ENCODE peak calls at places on chromosomes 6 and 20, in nine cellular contexts. M, P, F, N, C, W, A, L and R are unnamed samples.
A peak's percentile ranks its signal among the peaks of the same experiment; 100 is the strongest.

GRCh38 chr6:145015739-145016558 is 719.4 kb downstream of the EPM2A start:
- DNase-seq in A (peak; percentile 89), F (no peak), P (peak; percentile 74), W (no peak), C (no peak), M (no peak), L (peak; percentile 88), N (no peak), R (no peak)

GRCh38 chr6:169046483-169047192 is 207.0 kb downstream of the THBS2 start:
- DNase-seq in M (no peak), L (peak; percentile 53), F (no peak), P (peak; percentile 18), A (peak; percentile 50), C (no peak), N (no peak), W (no peak), R (no peak)

GRCh38 chr20:15673206-15673605 is 900.0 kb downstream of the KIF16B start:
- DNase-seq in L (peak; percentile 82), W (no peak), P (peak; percentile 54), N (no peak), M (no peak), F (no peak), A (peak; percentile 57), C (no peak), R (no peak)

GRCh38 chr6:119608994-119609393 is 259.4 kb upstream of the MAN1A1 start:
- DNase-seq in P (no peak), F (no peak), C (no peak), A (no peak), W (no peak), N (no peak), L (no peak), M (no peak), R (no peak)

GRCh38 chr6:150252714-150253444 is 110.0 kb downstream of the PPP1R14C start:
- DNase-seq in F (no peak), P (no peak), W (no peak), A (peak; percentile 54), M (no peak), C (no peak), N (peak; percentile 32), L (peak; percentile 56), R (no peak)

GRCh38 chr6:133254552-133255228 is 13.5 kb downstream of the EYA4 start:
- DNase-seq in M (no peak), N (no peak), A (no peak), W (no peak), F (no peak), L (no peak), P (no peak), C (no peak), R (no peak)

GRCh38 chr20:14453259-14453658 is 115.8 kb upstream of the FLRT3 start:
- DNase-seq in N (no peak), L (no peak), C (no peak), A (peak; percentile 9), W (no peak), F (no peak), P (no peak), M (no peak), R (no peak)

GRCh38 chr20:50144362-50144761 is 9.2 kb downstream of the PEDS1 start:
- DNase-seq in P (peak; percentile 86), F (no peak), L (peak; percentile 98), M (no peak), N (no peak), A (peak; percentile 87), C (peak; percentile 31), W (no peak), R (no peak)

GRCh38 chr6:12504325-12504966 is 212.1 kb upstream of the PHACTR1 start:
- DNase-seq in M (no peak), C (no peak), A (peak; percentile 17), L (peak; percentile 33), P (no peak), N (no peak), W (no peak), F (no peak), R (no peak)

GRCh38 chr6:93388070-93388469 is 31.3 kb downstream of the EPHA7 start:
- DNase-seq in A (no peak), P (no peak), F (no peak), M (no peak), C (no peak), L (no peak), W (no peak), N (no peak), R (no peak)

GRCh38 chr20:49448917-49449316 is 33.6 kb downstream of the KCNB1 start:
- DNase-seq in P (no peak), N (no peak), C (no peak), F (no peak), A (no peak), M (no peak), W (no peak), L (peak; percentile 30), R (no peak)

GRCh38 chr6:105573138-105573537 is 170.3 kb upstream of the PREP start:
- DNase-seq in N (no peak), P (no peak), A (no peak), W (no peak), C (no peak), M (no peak), L (no peak), F (no peak), R (no peak)

GRCh38 chr20:52268184-52268583 is 76.6 kb upstream of the ZFP64 start:
- DNase-seq in M (no peak), F (no peak), C (no peak), N (no peak), A (no peak), P (no peak), L (peak; percentile 26), W (no peak), R (no peak)